ENCODE peak calls at places on chromosomes 7 and 10, in nine cellular contexts. J is lung, E is A549, P is ovary, T is aorta, Q is upper lobe of right lung, W is mesendoderm, H is GM12864, N is AG04450. K is an unnamed sample.

GRCh38 chr10:62377966-62378365 is 3.8 kb downstream of the ZNF365 start:
- DNase-seq in J (no peak), E (no peak), P (no peak), T (no peak), Q (no peak), W (no peak), H (no peak), N (no peak), K (no peak)

GRCh38 chr10:112461029-112461887 is 14.2 kb downstream of the VTI1A start:
- DNase-seq in J (no peak), E (no peak), P (no peak), T (no peak), Q (no peak), W (peak), H (no peak), N (peak), K (no peak)

GRCh38 chr10:47247190-47248059 is 52.6 kb upstream of the GDF10 start:
- DNase-seq in J (no peak), E (no peak), P (no peak), T (no peak), Q (no peak), W (no peak), H (no peak), N (no peak), K (peak)

GRCh38 chr10:109895095-109895818 is 28.1 kb downstream of the XPNPEP1 start:
- DNase-seq in J (no peak), E (no peak), P (no peak), T (peak), Q (no peak), W (no peak), H (no peak), N (no peak), K (peak)

GRCh38 chr7:70707823-70708243 is 424.1 kb upstream of the GALNT17 start:
- DNase-seq in J (no peak), E (no peak), P (no peak), T (no peak), Q (no peak), W (no peak), H (no peak), N (no peak), K (no peak)

GRCh38 chr7:122803323-122803722 is 82.9 kb downstream of the CADPS2 start:
- DNase-seq in J (no peak), E (no peak), P (no peak), T (no peak), Q (no peak), W (peak), H (no peak), N (no peak), K (no peak)

GRCh38 chr7:45048748-45049147 is 40.0 kb downstream of the NACAD start:
- DNase-seq in J (no peak), E (no peak), P (no peak), T (no peak), Q (no peak), W (no peak), H (no peak), N (no peak), K (peak)

GRCh38 chr7:69412331-69413146 is 185.7 kb upstream of the AUTS2 start:
- DNase-seq in J (no peak), E (peak), P (no peak), T (no peak), Q (no peak), W (peak), H (no peak), N (no peak), K (no peak)

GRCh38 chr10:8053446-8054242 is 844 bp upstream of the GATA3 start:
- DNase-seq in J (peak), E (peak), P (peak), T (peak), Q (peak), W (peak), H (no peak), N (peak), K (no peak)

GRCh38 chr7:129098409-129099084 is 43.6 kb upstream of the TNPO3 start:
- DNase-seq in J (no peak), E (no peak), P (no peak), T (no peak), Q (no peak), W (no peak), H (peak), N (no peak), K (no peak)

GRCh38 chr7:78055160-78055559 is 256.6 kb downstream of the PHTF2 start:
- DNase-seq in J (no peak), E (no peak), P (no peak), T (no peak), Q (no peak), W (peak), H (no peak), N (no peak), K (no peak)

GRCh38 chr10:31299119-31299518 is 19.9 kb upstream of the ZEB1 start:
- DNase-seq in J (no peak), E (no peak), P (no peak), T (no peak), Q (no peak), W (peak), H (no peak), N (no peak), K (no peak)

GRCh38 chr10:127196227-127196954 is at the start of gene INSYN2A:
- DNase-seq in J (no peak), E (peak), P (peak), T (peak), Q (no peak), W (peak), H (no peak), N (no peak), K (no peak)

GRCh38 chr10:107915277-107915634 is 750.8 kb upstream of the SORCS1 start:
- DNase-seq in J (no peak), E (no peak), P (no peak), T (no peak), Q (no peak), W (peak), H (no peak), N (no peak), K (no peak)

GRCh38 chr10:73414230-73414981 is 548 bp upstream of the ANXA7 start:
- DNase-seq in J (no peak), E (no peak), P (no peak), T (no peak), Q (no peak), W (no peak), H (no peak), N (no peak), K (no peak)

GRCh38 chr7:55280031-55280454 is 85.1 kb upstream of the LANCL2 start:
- DNase-seq in J (peak), E (peak), P (peak), T (no peak), Q (no peak), W (peak), H (peak), N (peak), K (no peak)

GRCh38 chr7:19648791-19649190 is 60.0 kb downstream of the POLR1F start:
- DNase-seq in J (no peak), E (no peak), P (no peak), T (no peak), Q (no peak), W (peak), H (no peak), N (no peak), K (no peak)

GRCh38 chr7:84479059-84479458 is 284.5 kb upstream of the SEMA3A start:
- DNase-seq in J (no peak), E (no peak), P (no peak), T (no peak), Q (no peak), W (peak), H (no peak), N (no peak), K (no peak)

GRCh38 chr10:7046615-7047014 is 364.2 kb downstream of the SFMBT2 start:
- DNase-seq in J (no peak), E (no peak), P (no peak), T (no peak), Q (no peak), W (no peak), H (peak), N (no peak), K (no peak)

GRCh38 chr10:55979203-55979602 is 381.9 kb downstream of the ZWINT start:
- DNase-seq in J (no peak), E (no peak), P (no peak), T (no peak), Q (no peak), W (peak), H (no peak), N (no peak), K (no peak)

GRCh38 chr7:150421831-150422230 is 28.6 kb upstream of the GIMAP8 start:
- DNase-seq in J (no peak), E (no peak), P (no peak), T (no peak), Q (no peak), W (no peak), H (no peak), N (no peak), K (peak)

GRCh38 chr10:63829020-63829419 is 307.8 kb downstream of the REEP3 start:
- DNase-seq in J (no peak), E (no peak), P (no peak), T (no peak), Q (no peak), W (peak), H (no peak), N (no peak), K (no peak)

GRCh38 chr7:135260930-135261721 is 27.5 kb downstream of the STRA8 start:
- DNase-seq in J (no peak), E (no peak), P (no peak), T (no peak), Q (no peak), W (peak), H (no peak), N (no peak), K (no peak)

GRCh38 chr10:119715628-119716505 is 10.0 kb upstream of the INPP5F start:
- DNase-seq in J (no peak), E (no peak), P (no peak), T (no peak), Q (no peak), W (no peak), H (no peak), N (no peak), K (no peak)

GRCh38 chr7:140607441-140607989 is 33.1 kb downstream of the DENND2A start:
- DNase-seq in J (peak), E (no peak), P (peak), T (peak), Q (peak), W (no peak), H (no peak), N (no peak), K (peak)

GRCh38 chr7:79877874-79878465 is 256.7 kb upstream of the GNAI1 start:
- DNase-seq in J (no peak), E (no peak), P (no peak), T (no peak), Q (no peak), W (no peak), H (no peak), N (no peak), K (no peak)

GRCh38 chr10:61250131-61250530 is 203.1 kb downstream of the TMEM26 start:
- DNase-seq in J (no peak), E (no peak), P (no peak), T (no peak), Q (no peak), W (no peak), H (no peak), N (no peak), K (no peak)

GRCh38 chr7:44100458-44101303 is 3.5 kb upstream of the AEBP1 start:
- DNase-seq in J (no peak), E (no peak), P (peak), T (peak), Q (no peak), W (no peak), H (no peak), N (no peak), K (no peak)

GRCh38 chr10:132700168-132701098 is 85.5 kb downstream of the NKX6-2 start:
- DNase-seq in J (no peak), E (no peak), P (peak), T (peak), Q (peak), W (no peak), H (no peak), N (no peak), K (peak)

GRCh38 chr7:92834661-92835139 is 1.7 kb downstream of the CDK6 start:
- DNase-seq in J (peak), E (peak), P (peak), T (peak), Q (peak), W (peak), H (no peak), N (no peak), K (peak)

GRCh38 chr7:8176370-8177081 is 85.4 kb downstream of the ICA1 start:
- DNase-seq in J (no peak), E (no peak), P (no peak), T (no peak), Q (no peak), W (no peak), H (peak), N (no peak), K (no peak)

GRCh38 chr7:25597881-25598456 is 369.7 kb upstream of the NPVF start:
- DNase-seq in J (no peak), E (no peak), P (no peak), T (no peak), Q (no peak), W (no peak), H (no peak), N (no peak), K (no peak)

GRCh38 chr7:81175291-81175942 is 256.6 kb upstream of the SEMA3C start:
- DNase-seq in J (no peak), E (no peak), P (no peak), T (no peak), Q (no peak), W (peak), H (no peak), N (no peak), K (no peak)

GRCh38 chr7:50982626-50983025 is 199.9 kb upstream of the GRB10 start:
- DNase-seq in J (no peak), E (no peak), P (no peak), T (no peak), Q (no peak), W (peak), H (no peak), N (no peak), K (no peak)

GRCh38 chr7:121591916-121592315 is 195.8 kb upstream of the FAM3C start:
- DNase-seq in J (no peak), E (no peak), P (no peak), T (no peak), Q (no peak), W (no peak), H (no peak), N (no peak), K (no peak)

GRCh38 chr10:102230861-102231356 is 4.8 kb downstream of the ELOVL3 start:
- DNase-seq in J (no peak), E (peak), P (no peak), T (peak), Q (peak), W (peak), H (no peak), N (no peak), K (peak)

GRCh38 chr7:159145544-159145891 is 851 bp upstream of the VIPR2 start:
- DNase-seq in J (no peak), E (no peak), P (peak), T (no peak), Q (no peak), W (no peak), H (no peak), N (no peak), K (no peak)
- H3K4me3 ChIP-seq in J (no peak), E (no peak), P (peak), T (peak), Q (peak), W (no peak), H (no peak), N (no peak), K (peak)

GRCh38 chr7:99468336-99468918 is 2.5 kb upstream of the ATP5MF start:
- DNase-seq in J (no peak), E (no peak), P (no peak), T (no peak), Q (no peak), W (no peak), H (no peak), N (no peak), K (no peak)

GRCh38 chr7:99469381-99470065 is 3.2 kb upstream of the ZNF789 start:
- DNase-seq in J (no peak), E (no peak), P (no peak), T (no peak), Q (no peak), W (peak), H (no peak), N (no peak), K (no peak)

GRCh38 chr7:99476107-99476506 is 3.4 kb downstream of the ZNF789 start:
- DNase-seq in J (no peak), E (no peak), P (no peak), T (no peak), Q (no peak), W (no peak), H (no peak), N (no peak), K (no peak)

GRCh38 chr7:99472561-99473314 is at the start of gene ZNF789:
- DNase-seq in J (peak), E (peak), P (peak), T (peak), Q (peak), W (peak), H (peak), N (peak), K (peak)

DNA sequence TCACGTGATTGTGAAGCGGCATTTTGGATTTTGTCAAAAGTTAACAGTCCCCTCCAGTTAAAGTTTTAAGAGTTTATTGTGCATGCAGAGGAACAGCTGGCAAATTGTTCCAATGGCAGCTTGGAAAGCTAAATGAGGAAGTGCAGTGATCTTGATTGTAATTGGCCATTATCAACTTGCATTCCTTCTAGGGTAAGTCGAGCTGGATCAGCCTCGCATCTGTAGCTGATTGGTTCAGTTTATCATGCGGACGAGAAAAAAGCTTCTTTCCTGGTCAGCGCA is 566 bp downstream of the ZNF789 start:
- DNase-seq in J (no peak), E (peak), P (no peak), T (no peak), Q (no peak), W (peak), H (no peak), N (peak), K (no peak)
- H3K4me3 ChIP-seq in J (peak), E (peak), P (peak), T (peak), Q (peak), W (peak), H (peak), N (peak), K (peak)

GRCh38 chr10:11168423-11169100 is 150.9 kb downstream of the CELF2 start:
- DNase-seq in J (no peak), E (no peak), P (no peak), T (no peak), Q (no peak), W (no peak), H (no peak), N (no peak), K (no peak)
- H3K4me3 ChIP-seq in J (no peak), E (no peak), P (no peak), T (no peak), Q (peak), W (no peak), H (peak), N (no peak), K (peak)

DNA sequence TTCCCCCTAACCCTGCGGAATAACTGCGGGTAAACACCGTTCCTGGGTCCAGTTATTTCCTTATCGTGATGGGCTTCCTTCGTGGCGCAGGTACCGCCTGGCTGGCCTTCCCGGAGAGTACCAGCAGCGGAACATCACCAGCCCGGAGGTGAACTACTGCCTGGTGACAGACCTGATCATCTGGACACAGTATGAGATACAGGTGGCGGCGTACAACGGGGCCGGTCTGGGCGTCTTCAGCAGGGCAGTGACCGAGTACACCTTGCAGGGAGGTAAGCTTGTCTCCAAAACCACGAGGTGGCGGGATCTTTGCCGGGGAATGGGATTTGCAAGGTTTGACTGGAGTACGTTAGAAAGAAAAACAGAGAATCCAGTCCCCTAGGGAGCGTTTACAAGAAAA is 665.0 kb upstream of the FOXK1 start:
- DNase-seq in J (no peak), E (no peak), P (no peak), T (no peak), Q (no peak), W (no peak), H (no peak), N (no peak), K (no peak)
- H3K4me3 ChIP-seq in J (no peak), E (no peak), P (no peak), T (no peak), Q (no peak), W (no peak), H (no peak), N (no peak), K (no peak)

GRCh38 chr7:87152897-87153641 is 816 bp downstream of the DMTF1 start:
- DNase-seq in J (peak), E (peak), P (peak), T (peak), Q (peak), W (peak), H (no peak), N (no peak), K (no peak)

GRCh38 chr7:87155788-87156187 is 3.5 kb downstream of the DMTF1 start:
- DNase-seq in J (no peak), E (no peak), P (no peak), T (no peak), Q (no peak), W (no peak), H (no peak), N (no peak), K (no peak)

GRCh38 chr7:87154569-87154968 is 2.3 kb downstream of the DMTF1 start:
- DNase-seq in J (no peak), E (no peak), P (no peak), T (no peak), Q (no peak), W (peak), H (no peak), N (no peak), K (no peak)

GRCh38 chr7:87152112-87152896 is at the start of gene DMTF1:
- DNase-seq in J (peak), E (peak), P (peak), T (peak), Q (peak), W (peak), H (peak), N (peak), K (peak)

DNA sequence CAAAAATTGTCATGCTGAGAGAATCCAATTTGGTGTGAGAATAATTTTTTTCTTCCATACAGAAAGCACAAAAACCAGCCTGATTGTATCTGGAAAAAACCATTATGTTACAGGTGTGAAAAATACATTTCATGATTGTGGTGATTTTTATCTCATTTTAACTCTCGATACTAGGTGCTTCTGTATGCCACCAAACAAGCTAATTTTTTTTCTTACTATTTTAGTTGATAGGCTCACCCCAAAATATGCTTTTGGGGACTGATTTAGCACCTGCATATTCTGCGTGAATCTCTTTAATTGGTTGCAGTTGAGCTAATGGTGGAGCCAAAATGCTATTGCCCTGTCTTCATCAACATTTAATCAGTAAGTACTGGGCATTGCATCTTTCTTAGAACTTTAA is 1.9 kb downstream of the DMTF1 start:
- DNase-seq in J (no peak), E (no peak), P (no peak), T (no peak), Q (no peak), W (no peak), H (no peak), N (no peak), K (no peak)
- H3K4me3 ChIP-seq in J (no peak), E (peak), P (peak), T (peak), Q (peak), W (peak), H (peak), N (peak), K (peak)

DNA sequence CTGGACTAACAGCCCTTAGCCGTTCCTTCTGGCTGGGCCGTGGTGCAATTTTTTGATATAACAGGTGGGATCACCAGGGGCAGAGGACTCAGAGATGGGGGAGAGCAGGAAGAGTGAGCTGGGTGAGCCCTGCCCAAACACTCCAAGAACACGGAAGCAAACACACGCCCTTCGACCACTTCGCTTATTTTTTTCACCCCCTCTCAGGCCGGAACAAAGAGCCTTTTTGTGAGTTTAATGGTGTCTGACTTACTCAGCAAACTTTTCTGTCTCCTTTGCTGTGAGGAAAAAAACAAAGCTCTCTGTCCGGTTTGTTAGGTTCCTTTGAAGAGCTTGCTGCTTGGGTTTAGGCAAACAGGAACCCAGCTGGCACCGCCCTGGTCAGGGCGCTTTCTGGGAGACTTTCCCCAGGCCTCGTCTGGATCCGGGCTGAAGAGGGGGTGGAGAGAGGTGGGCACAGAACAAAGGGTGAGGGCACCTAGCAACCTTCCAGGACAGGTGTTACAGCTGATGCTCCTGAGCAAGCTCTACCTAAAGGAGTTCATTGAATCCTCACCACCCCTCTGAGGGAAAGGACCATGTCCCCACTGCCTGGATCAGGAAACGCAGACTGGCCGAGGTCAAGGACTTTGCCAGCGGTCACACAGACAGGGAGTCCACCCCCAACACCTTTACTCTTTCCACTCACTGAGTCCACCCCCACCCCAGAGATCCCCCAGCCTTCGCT is 23.3 kb downstream of the CALML3 start:
- DNase-seq in J (peak), E (peak), P (no peak), T (peak), Q (peak), W (no peak), H (no peak), N (no peak), K (no peak)
- H3K4me3 ChIP-seq in J (no peak), E (peak), P (no peak), T (no peak), Q (peak), W (no peak), H (no peak), N (no peak), K (peak)

GRCh38 chr7:100402241-100402640 is 26.3 kb downstream of the ZCWPW1 start:
- DNase-seq in J (no peak), E (no peak), P (no peak), T (no peak), Q (no peak), W (no peak), H (no peak), N (no peak), K (no peak)
- H3K4me3 ChIP-seq in J (no peak), E (no peak), P (no peak), T (no peak), Q (no peak), W (no peak), H (no peak), N (no peak), K (no peak)